ENCODE peak calls at places on chromosomes 5 and 9, in eight cellular contexts. E is adrenal gland, H is heart left ventricle, M is IMR-90, O is heart right ventricle, T is right lobe of liver, Y is upper lobe of left lung, V is astrocyte. Z is an unnamed sample.

GRCh38 chr5:154478224-154478565 is at the start of gene HAND1:
- DNase-seq in E (peak; percentile 42), H (peak; percentile 84), M (no peak), O (peak; percentile 81), T (no peak), Y (peak; percentile 36), V (no peak), Z (no peak)

GRCh38 chr5:96638566-96638965 is 23.6 kb upstream of the CAST start:
- DNase-seq in E (no peak), H (no peak), M (no peak), O (no peak), T (no peak), Y (no peak), V (no peak), Z (no peak)

GRCh38 chr5:131430794-131431193 is 166.9 kb downstream of the CDC42SE2 start:
- DNase-seq in E (no peak), H (no peak), M (peak; percentile 58), O (no peak), T (no peak), Y (no peak), V (peak; percentile 11), Z (no peak)

GRCh38 chr9:131810351-131811170 is 70.7 kb upstream of the RAPGEF1 start:
- DNase-seq in E (no peak), H (no peak), M (no peak), O (no peak), T (no peak), Y (no peak), V (no peak), Z (no peak)

GRCh38 chr9:115694014-115694413 is 459.6 kb upstream of the PAPPA start:
- DNase-seq in E (no peak), H (no peak), M (peak; percentile 93), O (peak; percentile 6), T (no peak), Y (no peak), V (peak; percentile 86), Z (peak; percentile 86)

GRCh38 chr5:141958773-141959172 is 771 bp upstream of the PCDH12 start:
- DNase-seq in E (no peak), H (peak; percentile 54), M (peak; percentile 13), O (peak; percentile 48), T (no peak), Y (peak; percentile 51), V (no peak), Z (no peak)

GRCh38 chr9:121640486-121641227 is 10.8 kb upstream of the DAB2IP start:
- DNase-seq in E (no peak), H (no peak), M (no peak), O (no peak), T (no peak), Y (no peak), V (no peak), Z (no peak)

GRCh38 chr5:135821061-135821781 is 13.2 kb upstream of the SLC25A48 start:
- DNase-seq in E (no peak), H (no peak), M (no peak), O (no peak), T (no peak), Y (no peak), V (no peak), Z (no peak)

GRCh38 chr5:58944221-58944620 is 361.3 kb downstream of the RAB3C start:
- DNase-seq in E (no peak), H (no peak), M (peak; percentile 45), O (no peak), T (no peak), Y (no peak), V (peak; percentile 35), Z (no peak)

GRCh38 chr9:135992486-135993408 is 31.6 kb upstream of the UBAC1 start:
- DNase-seq in E (peak; percentile 89), H (peak; percentile 90), M (peak; percentile 84), O (peak; percentile 91), T (peak; percentile 87), Y (peak; percentile 87), V (peak; percentile 75), Z (peak; percentile 19)

GRCh38 chr9:110288503-110288902 is 32.2 kb upstream of the TXN start:
- DNase-seq in E (no peak), H (no peak), M (no peak), O (no peak), T (no peak), Y (no peak), V (no peak), Z (no peak)

GRCh38 chr5:77640577-77641396 is 2.3 kb upstream of the OTP start:
- DNase-seq in E (no peak), H (no peak), M (no peak), O (no peak), T (no peak), Y (no peak), V (no peak), Z (no peak)

DNA sequence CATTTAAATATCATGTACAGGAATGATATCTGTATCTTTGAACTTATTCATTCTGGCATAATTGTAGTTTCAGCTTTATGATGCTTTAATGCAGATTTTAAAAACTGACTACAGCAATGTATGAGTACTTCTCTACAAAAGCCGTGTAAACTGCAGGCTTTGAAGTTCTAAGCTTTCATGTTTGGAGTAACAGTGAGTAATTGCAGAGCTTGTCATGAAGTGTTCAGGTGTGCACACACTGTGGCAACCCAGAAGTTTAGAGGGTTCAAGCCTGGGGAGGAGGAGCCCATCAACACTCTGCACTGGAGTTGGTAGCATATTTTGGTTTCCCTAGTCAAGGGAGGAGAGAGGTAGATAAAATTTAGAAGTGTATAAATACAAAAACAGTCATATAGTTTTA is 130.9 kb downstream of the CD180 start:
- DNase-seq in E (no peak), H (no peak), M (no peak), O (no peak), T (no peak), Y (no peak), V (no peak), Z (no peak)
- TF ChIP-seq CTCF in E (no peak), H (no peak), M (no peak), O (no peak), T (no peak), Y (no peak), V (no peak), Z (no peak)

DNA sequence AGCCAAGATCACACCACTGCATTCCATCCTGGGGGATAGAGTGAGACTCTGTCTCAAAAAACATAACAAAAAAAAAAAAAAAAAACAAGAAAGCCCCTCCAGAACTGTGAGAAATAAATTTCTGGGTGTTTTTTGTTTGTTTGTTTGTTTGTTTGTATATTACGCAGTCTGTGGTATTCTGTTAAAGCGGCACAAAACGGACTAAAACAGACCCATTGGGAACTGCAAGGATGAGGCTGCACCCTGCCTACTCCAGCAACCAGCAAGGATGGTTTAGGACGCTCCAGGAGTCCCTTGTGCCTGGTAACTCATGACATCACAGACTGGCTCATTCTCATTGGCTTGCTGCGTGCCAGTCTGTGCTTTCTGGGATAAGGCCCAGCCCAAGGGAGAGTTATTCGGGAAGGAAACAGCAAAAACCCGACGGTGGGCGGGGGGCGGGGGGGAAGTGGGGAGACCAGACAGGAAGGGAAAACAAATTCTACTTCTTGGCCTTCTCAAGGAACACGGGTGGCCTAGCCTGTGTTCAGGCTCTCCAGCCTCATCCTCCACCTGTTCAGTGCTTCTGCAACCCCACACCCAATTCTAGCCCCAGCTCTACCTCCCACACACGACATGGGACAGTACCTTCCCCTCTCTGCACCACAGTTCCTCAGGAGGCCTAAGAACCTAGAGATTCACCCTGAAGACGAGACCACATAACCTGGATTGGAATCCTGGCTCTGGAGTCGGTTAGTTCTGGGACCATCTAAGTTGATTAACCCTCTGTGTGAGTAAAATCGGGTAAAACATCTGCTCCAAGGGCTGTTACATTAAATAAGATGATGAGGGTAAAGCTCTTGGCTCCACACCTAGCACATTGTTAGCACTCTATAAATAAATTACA is 2.8 kb downstream of the CD74 start:
- DNase-seq in E (peak; percentile 91), H (peak; percentile 75), M (peak; percentile 88), O (peak; percentile 90), T (peak; percentile 81), Y (peak; percentile 96), V (peak; percentile 79), Z (peak; percentile 58)
- H3K4me3 ChIP-seq in E (no peak overlapping the region), H (peak overlapping the region; percentile 61), M (no peak overlapping the region), O (peak overlapping the region; percentile 61), T (no peak overlapping the region), Y (peak overlapping the region; percentile 62), V (no peak overlapping the region), Z (no peak overlapping the region)

DNA sequence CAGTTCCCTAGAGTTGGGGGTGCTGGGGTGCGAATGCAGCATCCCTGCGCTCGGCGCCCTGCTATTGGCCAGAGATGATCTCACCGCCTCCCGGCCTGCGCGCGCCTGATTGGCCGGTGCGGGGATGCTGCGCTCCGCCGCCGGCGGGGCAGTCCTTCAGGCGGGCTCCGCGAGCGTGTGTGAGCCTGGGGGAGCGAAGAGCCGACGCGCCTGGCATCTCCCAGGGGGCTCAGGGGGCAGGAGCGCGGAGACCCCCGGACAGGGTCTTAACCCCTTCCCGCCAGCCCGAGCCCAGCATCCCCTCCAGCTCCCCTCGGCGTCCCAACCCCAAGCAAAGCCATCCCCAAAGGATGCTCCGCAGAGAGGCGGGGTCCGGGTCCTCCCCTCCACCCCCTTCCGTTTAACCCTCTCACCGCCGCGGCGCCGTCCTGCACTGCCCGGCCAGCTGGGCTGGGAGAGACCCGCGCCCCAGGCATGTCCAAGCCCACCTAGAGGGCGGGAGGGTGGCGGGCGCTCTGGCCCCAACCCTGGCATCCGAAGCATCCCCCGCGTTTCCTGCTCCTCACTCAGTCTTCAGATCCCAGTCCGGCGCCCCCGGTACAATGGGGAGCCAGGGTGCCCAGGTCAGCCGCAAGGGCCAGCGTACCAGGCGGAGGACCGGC is 19.1 kb upstream of the TOR2A start:
- DNase-seq in E (no peak), H (no peak), M (no peak), O (no peak), T (no peak), Y (no peak), V (no peak), Z (no peak)
- H3K27me3 ChIP-seq in E (peaks cover 28% of the 10 kb centered on the region), H (peaks cover 18% of the 10 kb centered on the region), M (peaks cover 59% of the 10 kb centered on the region), O (peaks cover 28% of the 10 kb centered on the region), T (no peaks in the 10 kb centered on the region), Y (peaks cover 8% of the 10 kb centered on the region), V (peaks cover 18% of the 10 kb centered on the region), Z (peaks cover 25% of the 10 kb centered on the region)

GRCh38 chr5:158737536-158738027 is 362.1 kb downstream of the EBF1 start:
- DNase-seq in E (no peak), H (no peak), M (no peak), O (no peak), T (no peak), Y (no peak), V (no peak), Z (no peak)

GRCh38 chr5:158741296-158741695 is 358.4 kb downstream of the EBF1 start:
- DNase-seq in E (no peak), H (no peak), M (no peak), O (no peak), T (no peak), Y (no peak), V (no peak), Z (no peak)

GRCh38 chr5:158740358-158740757 is 359.4 kb downstream of the EBF1 start:
- DNase-seq in E (no peak), H (no peak), M (no peak), O (no peak), T (no peak), Y (no peak), V (no peak), Z (no peak)

GRCh38 chr5:158736134-158736533 is 363.6 kb downstream of the EBF1 start:
- DNase-seq in E (no peak), H (no peak), M (no peak), O (peak; percentile 14), T (no peak), Y (no peak), V (no peak), Z (no peak)

DNA sequence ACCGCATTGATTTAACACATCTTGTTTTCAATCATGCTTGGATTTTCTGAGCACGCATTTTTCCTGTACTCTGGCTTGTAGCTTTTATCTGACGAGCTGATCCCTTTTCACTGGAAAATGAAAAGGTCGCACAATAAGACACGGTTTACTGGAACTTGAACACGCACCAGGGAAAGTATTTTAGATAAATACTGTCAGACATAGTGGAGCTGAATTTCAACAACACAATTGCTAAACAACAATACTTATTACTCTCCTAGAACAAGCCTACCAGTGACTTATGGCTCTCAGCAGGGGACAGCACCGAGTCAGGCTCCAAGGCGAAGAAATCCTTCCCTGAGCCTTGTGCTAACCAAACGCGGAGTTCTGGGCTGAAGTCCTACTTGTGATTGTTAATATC is 359.8 kb downstream of the EBF1 start:
- DNase-seq in E (no peak), H (no peak), M (no peak), O (peak; percentile 28), T (no peak), Y (no peak), V (no peak), Z (no peak)
- TF ChIP-seq CTCF in E (no peak), H (peak; percentile 31), M (no peak), O (peak; percentile 24), T (no peak), Y (no peak), V (no peak), Z (no peak)